ENCODE peak calls at places on chromosomes 12 and 14, in nine cellular contexts. One of them, this sample, is unnamed.

GRCh38 chr12:56839489-56840442 is 76.6 kb downstream of the HSD17B6 start:
- DNase-seq in GM12864: peak
- DNase-seq in WTC11: peak
- DNase-seq in cardiac muscle cell: peak
- DNase-seq in RWPE1: peak
- DNase-seq in B cell: no peak
- DNase-seq in endothelial cell: peak
- DNase-seq in tibial nerve: peak
- DNase-seq in GM12865: peak
- DNase-seq in this sample: peak

GRCh38 chr12:38904932-38905479 is 385 bp downstream of the CPNE8 start:
- DNase-seq in endothelial cell: peak
- DNase-seq in GM12865: peak
- DNase-seq in GM12864: no peak
- DNase-seq in tibial nerve: peak
- DNase-seq in B cell: peak
- DNase-seq in RWPE1: peak
- DNase-seq in WTC11: peak
- DNase-seq in cardiac muscle cell: peak
- DNase-seq in this sample: peak

GRCh38 chr14:25607095-25607657 is 557.2 kb upstream of the STXBP6 start:
- DNase-seq in endothelial cell: no peak
- DNase-seq in WTC11: no peak
- DNase-seq in tibial nerve: no peak
- DNase-seq in B cell: no peak
- DNase-seq in RWPE1: no peak
- DNase-seq in GM12864: no peak
- DNase-seq in GM12865: no peak
- DNase-seq in cardiac muscle cell: no peak
- DNase-seq in this sample: no peak

GRCh38 chr14:88364710-88365413 is 20.6 kb upstream of the SPATA7 start:
- DNase-seq in tibial nerve: no peak
- DNase-seq in RWPE1: no peak
- DNase-seq in endothelial cell: no peak
- DNase-seq in B cell: no peak
- DNase-seq in WTC11: peak
- DNase-seq in cardiac muscle cell: no peak
- DNase-seq in GM12865: no peak
- DNase-seq in GM12864: no peak
- DNase-seq in this sample: no peak

GRCh38 chr14:106622200-106622745 is 1095.9 kb downstream of the TMEM121 start:
- DNase-seq in GM12864: no peak
- DNase-seq in GM12865: no peak
- DNase-seq in endothelial cell: no peak
- DNase-seq in B cell: no peak
- DNase-seq in tibial nerve: no peak
- DNase-seq in WTC11: no peak
- DNase-seq in cardiac muscle cell: no peak
- DNase-seq in RWPE1: no peak
- DNase-seq in this sample: peak

GRCh38 chr12:47433876-47434275 is 272.0 kb downstream of the RPAP3 start:
- DNase-seq in GM12865: no peak
- DNase-seq in cardiac muscle cell: no peak
- DNase-seq in endothelial cell: no peak
- DNase-seq in GM12864: no peak
- DNase-seq in B cell: no peak
- DNase-seq in WTC11: no peak
- DNase-seq in RWPE1: no peak
- DNase-seq in tibial nerve: no peak
- DNase-seq in this sample: no peak

GRCh38 chr14:88199882-88200281 is 123.2 kb downstream of the KCNK10 start:
- DNase-seq in GM12864: no peak
- DNase-seq in endothelial cell: no peak
- DNase-seq in GM12865: no peak
- DNase-seq in WTC11: no peak
- DNase-seq in B cell: no peak
- DNase-seq in RWPE1: no peak
- DNase-seq in cardiac muscle cell: no peak
- DNase-seq in tibial nerve: no peak
- DNase-seq in this sample: no peak

GRCh38 chr14:58749066-58749669 is 111.4 kb downstream of the DACT1 start:
- DNase-seq in WTC11: no peak
- DNase-seq in RWPE1: peak
- DNase-seq in GM12865: peak
- DNase-seq in GM12864: no peak
- DNase-seq in cardiac muscle cell: peak
- DNase-seq in B cell: no peak
- DNase-seq in tibial nerve: peak
- DNase-seq in endothelial cell: no peak
- DNase-seq in this sample: peak

GRCh38 chr12:133203344-133204263 is 22.3 kb downstream of the ZNF268 start:
- DNase-seq in RWPE1: no peak
- DNase-seq in GM12865: peak
- DNase-seq in WTC11: no peak
- DNase-seq in endothelial cell: no peak
- DNase-seq in tibial nerve: no peak
- DNase-seq in cardiac muscle cell: no peak
- DNase-seq in GM12864: no peak
- DNase-seq in B cell: no peak
- DNase-seq in this sample: no peak

GRCh38 chr12:31245822-31246469 is 80.0 kb downstream of the SINHCAF start:
- DNase-seq in endothelial cell: no peak
- DNase-seq in GM12865: no peak
- DNase-seq in tibial nerve: no peak
- DNase-seq in WTC11: no peak
- DNase-seq in cardiac muscle cell: peak
- DNase-seq in GM12864: no peak
- DNase-seq in RWPE1: peak
- DNase-seq in B cell: no peak
- DNase-seq in this sample: no peak

GRCh38 chr12:7832059-7832696 is 40.5 kb downstream of the SLC2A14 start:
- DNase-seq in tibial nerve: peak
- DNase-seq in B cell: peak
- DNase-seq in RWPE1: peak
- DNase-seq in GM12864: peak
- DNase-seq in GM12865: peak
- DNase-seq in WTC11: peak
- DNase-seq in endothelial cell: peak
- DNase-seq in cardiac muscle cell: peak
- DNase-seq in this sample: peak

GRCh38 chr12:6047249-6048227 is 76.9 kb downstream of the VWF start:
- DNase-seq in B cell: no peak
- DNase-seq in WTC11: no peak
- DNase-seq in cardiac muscle cell: peak
- DNase-seq in RWPE1: peak
- DNase-seq in GM12864: no peak
- DNase-seq in endothelial cell: no peak
- DNase-seq in tibial nerve: no peak
- DNase-seq in GM12865: no peak
- DNase-seq in this sample: peak

GRCh38 chr12:26461799-26462198 is 266.4 kb downstream of the SSPN start:
- DNase-seq in B cell: no peak
- DNase-seq in endothelial cell: no peak
- DNase-seq in GM12864: no peak
- DNase-seq in tibial nerve: no peak
- DNase-seq in RWPE1: no peak
- DNase-seq in WTC11: no peak
- DNase-seq in cardiac muscle cell: no peak
- DNase-seq in GM12865: peak
- DNase-seq in this sample: no peak

GRCh38 chr12:49662998-49663843 is 39.9 kb downstream of the PRPF40B start:
- DNase-seq in tibial nerve: peak
- DNase-seq in RWPE1: peak
- DNase-seq in cardiac muscle cell: peak
- DNase-seq in WTC11: peak
- DNase-seq in endothelial cell: peak
- DNase-seq in B cell: peak
- DNase-seq in GM12864: peak
- DNase-seq in GM12865: peak
- DNase-seq in this sample: peak

GRCh38 chr14:106879241-106879640 is 1352.9 kb downstream of the TMEM121 start:
- DNase-seq in B cell: peak
- DNase-seq in endothelial cell: no peak
- DNase-seq in GM12864: no peak
- DNase-seq in RWPE1: no peak
- DNase-seq in WTC11: no peak
- DNase-seq in tibial nerve: no peak
- DNase-seq in cardiac muscle cell: no peak
- DNase-seq in GM12865: peak
- DNase-seq in this sample: peak

GRCh38 chr14:35236806-35237205 is 55.4 kb upstream of the PSMA6 start:
- DNase-seq in cardiac muscle cell: no peak
- DNase-seq in tibial nerve: no peak
- DNase-seq in B cell: no peak
- DNase-seq in endothelial cell: no peak
- DNase-seq in GM12865: no peak
- DNase-seq in GM12864: no peak
- DNase-seq in WTC11: no peak
- DNase-seq in RWPE1: no peak
- DNase-seq in this sample: no peak

GRCh38 chr12:109910969-109911348 is 10.9 kb downstream of the TCHP start:
- DNase-seq in GM12864: no peak
- DNase-seq in endothelial cell: peak
- DNase-seq in GM12865: peak
- DNase-seq in RWPE1: peak
- DNase-seq in B cell: no peak
- DNase-seq in WTC11: peak
- DNase-seq in tibial nerve: no peak
- DNase-seq in cardiac muscle cell: peak
- DNase-seq in this sample: peak

DNA sequence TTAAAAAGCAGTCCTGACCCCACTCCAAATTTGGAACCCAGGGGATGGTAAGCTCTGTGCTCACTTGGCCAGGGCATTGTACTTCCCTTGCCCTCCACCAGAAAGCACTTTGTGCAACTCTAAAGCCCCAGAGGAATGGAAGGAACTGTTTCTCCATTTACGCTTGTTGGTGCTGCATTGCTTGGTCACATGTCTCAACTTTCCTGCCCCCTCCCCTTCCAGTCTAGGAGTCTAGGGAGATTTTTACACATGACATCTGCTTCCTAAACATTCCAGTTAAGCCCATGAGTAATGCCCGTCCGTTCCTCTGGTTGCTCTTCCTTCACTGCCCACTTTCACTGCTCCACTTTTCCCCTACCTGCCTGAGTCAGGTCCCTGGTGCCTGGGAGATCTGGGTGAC is 92.6 kb upstream of the MAP1LC3B2 start:
- DNase-seq in cardiac muscle cell: peak
- DNase-seq in WTC11: no peak
- DNase-seq in B cell: no peak
- DNase-seq in GM12864: no peak
- DNase-seq in GM12865: no peak
- DNase-seq in tibial nerve: no peak
- DNase-seq in endothelial cell: no peak
- DNase-seq in RWPE1: no peak
- DNase-seq in this sample: no peak
- TF ChIP-seq CTCF in cardiac muscle cell: no peak
- TF ChIP-seq CTCF in WTC11: no peak
- TF ChIP-seq CTCF in B cell: no peak
- TF ChIP-seq CTCF in GM12864: no peak
- TF ChIP-seq CTCF in GM12865: no peak
- TF ChIP-seq CTCF in tibial nerve: no peak
- TF ChIP-seq CTCF in endothelial cell: no peak
- TF ChIP-seq CTCF in RWPE1: no peak
- TF ChIP-seq CTCF in this sample: no peak

DNA sequence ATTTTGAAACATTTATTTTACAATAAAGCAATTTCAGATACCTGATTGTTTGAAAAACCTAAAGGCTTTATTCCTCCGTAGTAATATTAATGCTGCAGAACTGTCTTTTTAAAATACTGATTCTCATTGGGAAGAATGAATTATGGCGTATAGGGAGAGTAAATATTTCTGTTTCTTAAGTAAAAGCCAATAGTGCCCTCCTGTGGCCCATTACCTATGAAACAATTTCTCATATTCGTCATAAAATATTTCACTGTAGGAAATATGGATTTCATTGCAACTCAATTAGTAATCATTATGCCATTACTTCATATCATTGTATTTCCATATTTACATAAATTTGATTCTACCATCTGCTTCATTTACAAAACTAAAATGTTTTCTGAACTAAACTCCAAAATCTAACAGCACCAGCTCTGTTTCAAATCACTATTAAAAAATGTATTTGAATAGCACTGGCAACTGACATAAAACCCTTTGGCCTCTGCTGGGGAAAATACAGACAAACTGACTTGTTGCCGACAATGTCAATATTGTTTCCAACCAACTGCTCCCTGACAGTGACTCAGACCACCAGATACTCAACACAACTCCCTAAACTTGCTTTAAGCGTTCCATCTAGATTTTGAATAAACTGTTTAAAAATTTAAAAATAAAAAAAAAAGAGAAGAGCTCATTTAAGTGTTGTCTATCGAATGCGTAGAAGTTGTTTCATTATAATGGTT is 290.3 kb downstream of the NAV3 start:
- DNase-seq in GM12864: no peak
- DNase-seq in endothelial cell: no peak
- DNase-seq in B cell: no peak
- DNase-seq in GM12865: peak
- DNase-seq in tibial nerve: peak
- DNase-seq in cardiac muscle cell: peak
- DNase-seq in RWPE1: no peak
- DNase-seq in WTC11: no peak
- DNase-seq in this sample: no peak
- TF ChIP-seq CTCF in GM12864: no peak
- TF ChIP-seq CTCF in endothelial cell: no peak
- TF ChIP-seq CTCF in B cell: no peak
- TF ChIP-seq CTCF in GM12865: peak
- TF ChIP-seq CTCF in tibial nerve: peak
- TF ChIP-seq CTCF in cardiac muscle cell: peak
- TF ChIP-seq CTCF in RWPE1: peak
- TF ChIP-seq CTCF in WTC11: no peak
- TF ChIP-seq CTCF in this sample: no peak

GRCh38 chr14:67573268-67574010 is 26.6 kb downstream of the PIGH start:
- DNase-seq in RWPE1: no peak
- DNase-seq in GM12865: no peak
- DNase-seq in B cell: no peak
- DNase-seq in tibial nerve: no peak
- DNase-seq in WTC11: no peak
- DNase-seq in endothelial cell: no peak
- DNase-seq in cardiac muscle cell: no peak
- DNase-seq in GM12864: no peak
- DNase-seq in this sample: no peak
- TF ChIP-seq CTCF in RWPE1: no peak
- TF ChIP-seq CTCF in GM12865: no peak
- TF ChIP-seq CTCF in B cell: no peak
- TF ChIP-seq CTCF in tibial nerve: no peak
- TF ChIP-seq CTCF in WTC11: no peak
- TF ChIP-seq CTCF in endothelial cell: no peak
- TF ChIP-seq CTCF in cardiac muscle cell: no peak
- TF ChIP-seq CTCF in GM12864: no peak
- TF ChIP-seq CTCF in this sample: no peak

DNA sequence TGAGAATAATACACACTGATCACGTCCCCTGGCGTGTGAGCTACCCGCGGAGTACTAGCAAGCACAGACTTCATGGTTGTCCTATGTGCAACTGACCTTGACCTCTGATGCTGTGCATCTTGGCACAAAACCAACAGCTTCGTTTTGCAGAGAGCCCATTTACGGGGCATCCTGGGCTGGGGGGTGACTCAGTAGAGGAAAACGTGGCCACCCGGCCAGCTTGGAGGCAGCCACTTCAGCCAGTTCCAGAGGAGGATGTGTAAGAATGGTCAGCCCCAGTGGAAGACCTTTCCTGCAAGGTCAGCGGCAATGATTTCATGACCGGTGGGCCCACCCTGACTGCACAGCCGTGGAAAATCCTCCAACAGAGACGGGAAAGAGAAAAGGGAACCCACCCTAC is 120.5 kb upstream of the RFLNA start:
- DNase-seq in cardiac muscle cell: peak
- DNase-seq in endothelial cell: no peak
- DNase-seq in GM12864: no peak
- DNase-seq in GM12865: no peak
- DNase-seq in tibial nerve: no peak
- DNase-seq in WTC11: no peak
- DNase-seq in B cell: no peak
- DNase-seq in RWPE1: no peak
- DNase-seq in this sample: no peak
- TF ChIP-seq CTCF in cardiac muscle cell: no peak
- TF ChIP-seq CTCF in endothelial cell: no peak
- TF ChIP-seq CTCF in GM12864: no peak
- TF ChIP-seq CTCF in GM12865: no peak
- TF ChIP-seq CTCF in tibial nerve: no peak
- TF ChIP-seq CTCF in WTC11: no peak
- TF ChIP-seq CTCF in B cell: no peak
- TF ChIP-seq CTCF in RWPE1: no peak
- TF ChIP-seq CTCF in this sample: no peak

This sample was measured in activated CD8-positive, alpha-beta T cell treated with anti-CD3 and anti-CD28 coated beads for 36 hours.